ENCODE peak calls at places on chromosomes 6 and 20, in four cellular contexts. One of them, this sample, is unnamed.

GRCh38 chr6:64996301-64996700 is 710.7 kb downstream of the EYS start:
- DNase-seq in K562: no peak
- DNase-seq in H1: no peak
- DNase-seq in HepG2: no peak
- DNase-seq in this sample: no peak

GRCh38 chr6:79676785-79677736 is 45.9 kb downstream of the SH3BGRL2 start:
- DNase-seq in K562: no peak
- DNase-seq in H1: no peak
- DNase-seq in HepG2: no peak
- DNase-seq in this sample: no peak

GRCh38 chr6:106192824-106193223 is 106.7 kb downstream of the PRDM1 start:
- DNase-seq in K562: no peak
- DNase-seq in H1: no peak
- DNase-seq in HepG2: no peak
- DNase-seq in this sample: peak

GRCh38 chr20:1320902-1321653 is 7.9 kb downstream of the SDCBP2 start:
- DNase-seq in K562: no peak
- DNase-seq in H1: no peak
- DNase-seq in HepG2: no peak
- DNase-seq in this sample: no peak

GRCh38 chr6:39029156-39030011 is 19.2 kb upstream of the GLP1R start:
- DNase-seq in K562: peak
- DNase-seq in H1: peak
- DNase-seq in HepG2: peak
- DNase-seq in this sample: peak

GRCh38 chr6:72649032-72649984 is 27.4 kb downstream of the KCNQ5 start:
- DNase-seq in K562: no peak
- DNase-seq in H1: no peak
- DNase-seq in HepG2: no peak
- DNase-seq in this sample: peak

GRCh38 chr6:35050291-35050987 is 90.7 kb downstream of the TCP11 start:
- DNase-seq in K562: no peak
- DNase-seq in H1: no peak
- DNase-seq in HepG2: no peak
- DNase-seq in this sample: no peak

GRCh38 chr20:48282591-48283228 is 497.4 kb upstream of the SULF2 start:
- DNase-seq in K562: peak
- DNase-seq in H1: no peak
- DNase-seq in HepG2: peak
- DNase-seq in this sample: no peak

GRCh38 chr6:85464260-85464644 is 14.4 kb downstream of the NT5E start:
- DNase-seq in K562: no peak
- DNase-seq in H1: no peak
- DNase-seq in HepG2: no peak
- DNase-seq in this sample: peak

GRCh38 chr20:61886721-61887658 is 178.7 kb downstream of the TAF4 start:
- DNase-seq in K562: peak
- DNase-seq in H1: peak
- DNase-seq in HepG2: peak
- DNase-seq in this sample: peak

GRCh38 chr6:82785206-82785605 is 280.4 kb downstream of the UBE3D start:
- DNase-seq in K562: no peak
- DNase-seq in H1: no peak
- DNase-seq in HepG2: no peak
- DNase-seq in this sample: no peak

GRCh38 chr6:41488392-41489129 is 57.6 kb upstream of the FOXP4 start:
- DNase-seq in K562: no peak
- DNase-seq in H1: peak
- DNase-seq in HepG2: peak
- DNase-seq in this sample: peak

GRCh38 chr6:138404666-138405337 is 779 bp downstream of the HEBP2 start:
- DNase-seq in K562: peak
- DNase-seq in H1: peak
- DNase-seq in HepG2: no peak
- DNase-seq in this sample: peak

GRCh38 chr20:45100563-45101245 is at the start of gene KCNS1:
- DNase-seq in K562: peak
- DNase-seq in H1: peak
- DNase-seq in HepG2: peak
- DNase-seq in this sample: peak

GRCh38 chr6:43665376-43665775 is 20.5 kb downstream of the RSPH9 start:
- DNase-seq in K562: no peak
- DNase-seq in H1: no peak
- DNase-seq in HepG2: no peak
- DNase-seq in this sample: no peak

GRCh38 chr6:105806486-105806920 is 279.6 kb upstream of the PRDM1 start:
- DNase-seq in K562: no peak
- DNase-seq in H1: no peak
- DNase-seq in HepG2: no peak
- DNase-seq in this sample: no peak

GRCh38 chr6:80523531-80523970 is 417.1 kb downstream of the BCKDHB start:
- DNase-seq in K562: no peak
- DNase-seq in H1: peak
- DNase-seq in HepG2: no peak
- DNase-seq in this sample: peak

GRCh38 chr20:48157970-48158369 is 372.7 kb upstream of the SULF2 start:
- DNase-seq in K562: no peak
- DNase-seq in H1: no peak
- DNase-seq in HepG2: no peak
- DNase-seq in this sample: no peak

GRCh38 chr6:104019075-104019474 is 840.6 kb downstream of the HACE1 start:
- DNase-seq in K562: no peak
- DNase-seq in H1: no peak
- DNase-seq in HepG2: no peak
- DNase-seq in this sample: no peak

GRCh38 chr20:2114106-2114505 is 12.5 kb downstream of the STK35 start:
- DNase-seq in K562: no peak
- DNase-seq in H1: no peak
- DNase-seq in HepG2: no peak
- DNase-seq in this sample: no peak

GRCh38 chr6:27830212-27830664 is 82.0 kb downstream of the OR2B2 start:
- DNase-seq in K562: no peak
- DNase-seq in H1: no peak
- DNase-seq in HepG2: no peak
- DNase-seq in this sample: peak

GRCh38 chr6:84773133-84773430 is 8.7 kb upstream of the TBX18 start:
- DNase-seq in K562: no peak
- DNase-seq in H1: no peak
- DNase-seq in HepG2: no peak
- DNase-seq in this sample: peak

GRCh38 chr20:46520976-46521579 is 7.7 kb upstream of the ZNF334 start:
- DNase-seq in K562: peak
- DNase-seq in H1: peak
- DNase-seq in HepG2: peak
- DNase-seq in this sample: peak

GRCh38 chr6:170091639-170092579 is 199.0 kb downstream of the DLL1 start:
- DNase-seq in K562: no peak
- DNase-seq in H1: peak
- DNase-seq in HepG2: no peak
- DNase-seq in this sample: no peak

GRCh38 chr6:1917628-1918371 is 308.1 kb downstream of the FOXC1 start:
- DNase-seq in K562: no peak
- DNase-seq in H1: no peak
- DNase-seq in HepG2: peak
- DNase-seq in this sample: peak

GRCh38 chr20:16806886-16807285 is 58.7 kb downstream of the OTOR start:
- DNase-seq in K562: no peak
- DNase-seq in H1: no peak
- DNase-seq in HepG2: no peak
- DNase-seq in this sample: no peak

GRCh38 chr6:3324262-3324942 is 65.7 kb downstream of the PSMG4 start:
- DNase-seq in K562: peak
- DNase-seq in H1: no peak
- DNase-seq in HepG2: peak
- DNase-seq in this sample: peak

GRCh38 chr6:11806561-11807317 is 28.1 kb upstream of the ADTRP start:
- DNase-seq in K562: no peak
- DNase-seq in H1: no peak
- DNase-seq in HepG2: no peak
- DNase-seq in this sample: no peak

GRCh38 chr6:151060096-151060741 is 179.5 kb upstream of the AKAP12 start:
- DNase-seq in K562: no peak
- DNase-seq in H1: no peak
- DNase-seq in HepG2: peak
- DNase-seq in this sample: peak

GRCh38 chr6:15073344-15073789 is 172.5 kb upstream of the JARID2 start:
- DNase-seq in K562: no peak
- DNase-seq in H1: no peak
- DNase-seq in HepG2: no peak
- DNase-seq in this sample: no peak

GRCh38 chr20:50595988-50596693 is 86.0 kb downstream of the PTPN1 start:
- DNase-seq in K562: no peak
- DNase-seq in H1: no peak
- DNase-seq in HepG2: no peak
- DNase-seq in this sample: no peak

GRCh38 chr20:62203378-62204030 is 16.6 kb downstream of the HRH3 start:
- DNase-seq in K562: no peak
- DNase-seq in H1: no peak
- DNase-seq in HepG2: no peak
- DNase-seq in this sample: peak

GRCh38 chr6:53312355-53312754 is 36.4 kb downstream of the ELOVL5 start:
- DNase-seq in K562: peak
- DNase-seq in H1: no peak
- DNase-seq in HepG2: no peak
- DNase-seq in this sample: no peak

GRCh38 chr6:53311586-53311935 is 37.2 kb downstream of the ELOVL5 start:
- DNase-seq in K562: no peak
- DNase-seq in H1: no peak
- DNase-seq in HepG2: no peak
- DNase-seq in this sample: no peak

GRCh38 chr6:53310751-53311585 is 37.8 kb downstream of the ELOVL5 start:
- DNase-seq in K562: no peak
- DNase-seq in H1: no peak
- DNase-seq in HepG2: no peak
- DNase-seq in this sample: no peak

GRCh38 chr6:53309059-53309896 is 39.5 kb downstream of the ELOVL5 start:
- DNase-seq in K562: peak
- DNase-seq in H1: no peak
- DNase-seq in HepG2: peak
- DNase-seq in this sample: peak

DNA sequence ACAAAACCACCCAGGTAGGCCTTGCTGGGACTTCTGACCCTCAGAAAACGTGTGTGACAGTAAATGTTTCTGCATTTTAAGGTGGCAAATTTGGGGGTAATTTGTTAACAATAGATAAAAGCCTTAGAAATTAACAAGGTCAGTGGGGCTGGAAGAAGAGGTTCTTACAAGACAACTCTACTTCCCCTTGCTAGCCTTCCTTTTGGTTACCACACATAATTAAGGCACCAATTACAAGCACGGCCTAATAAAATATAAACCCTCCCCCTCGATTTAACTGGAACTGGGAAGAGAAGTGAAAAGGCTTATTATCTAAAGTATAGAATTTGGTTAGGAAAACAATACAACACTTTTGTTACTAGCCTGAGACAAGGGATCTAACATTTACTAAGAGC is 38.9 kb downstream of the ELOVL5 start:
- DNase-seq in K562: no peak
- DNase-seq in H1: no peak
- DNase-seq in HepG2: no peak
- DNase-seq in this sample: no peak
- H3K27ac ChIP-seq in K562: peak
- H3K27ac ChIP-seq in H1: no peak
- H3K27ac ChIP-seq in HepG2: no peak
- H3K27ac ChIP-seq in this sample: peak

GRCh38 chr20:33103561-33103960 is 24.1 kb downstream of the BPIFB4 start:
- DNase-seq in K562: no peak
- DNase-seq in H1: no peak
- DNase-seq in HepG2: no peak
- DNase-seq in this sample: no peak

GRCh38 chr20:33099842-33100538 is 20.5 kb downstream of the BPIFB4 start:
- DNase-seq in K562: peak
- DNase-seq in H1: no peak
- DNase-seq in HepG2: no peak
- DNase-seq in this sample: no peak

GRCh38 chr20:33105336-33105924 is 26.0 kb downstream of the BPIFB4 start:
- DNase-seq in K562: no peak
- DNase-seq in H1: no peak
- DNase-seq in HepG2: no peak
- DNase-seq in this sample: no peak

GRCh38 chr20:33108641-33109040 is 29.2 kb downstream of the BPIFB4 start:
- DNase-seq in K562: no peak
- DNase-seq in H1: no peak
- DNase-seq in HepG2: no peak
- DNase-seq in this sample: no peak

DNA sequence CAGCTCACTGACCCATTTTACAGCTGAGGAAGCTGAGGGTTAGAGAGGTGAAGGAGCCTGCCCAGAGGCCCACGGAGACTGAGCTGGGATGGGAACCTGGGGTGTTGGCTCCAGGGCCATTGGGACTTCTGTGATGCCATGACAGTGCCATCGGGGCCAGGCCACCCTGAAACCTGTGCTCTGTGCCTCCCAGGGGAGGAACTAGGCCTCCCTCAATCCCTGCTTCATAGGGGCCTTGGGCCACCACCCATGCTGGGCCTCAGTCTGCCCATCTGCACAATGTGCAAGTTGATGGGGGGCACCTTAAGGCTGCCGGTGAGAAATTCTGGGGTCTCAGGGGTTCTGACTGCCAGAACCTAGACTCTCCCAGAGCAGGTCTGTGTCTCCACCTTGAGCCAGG is 24.9 kb downstream of the BPIFB4 start:
- DNase-seq in K562: no peak
- DNase-seq in H1: no peak
- DNase-seq in HepG2: no peak
- DNase-seq in this sample: no peak
- H3K9ac ChIP-seq in K562: no peak
- H3K9ac ChIP-seq in H1: no peak
- H3K9ac ChIP-seq in HepG2: no peak
- H3K9ac ChIP-seq in this sample: no peak

GRCh38 chr20:63536997-63537524 is at the start of gene PTK6:
- DNase-seq in K562: no peak
- DNase-seq in H1: no peak
- DNase-seq in HepG2: no peak
- DNase-seq in this sample: no peak
- TF ChIP-seq JUN in K562: no peak
- TF ChIP-seq JUN in H1: no peak
- TF ChIP-seq JUN in HepG2: no peak
- TF ChIP-seq JUN in this sample: no peak

DNA sequence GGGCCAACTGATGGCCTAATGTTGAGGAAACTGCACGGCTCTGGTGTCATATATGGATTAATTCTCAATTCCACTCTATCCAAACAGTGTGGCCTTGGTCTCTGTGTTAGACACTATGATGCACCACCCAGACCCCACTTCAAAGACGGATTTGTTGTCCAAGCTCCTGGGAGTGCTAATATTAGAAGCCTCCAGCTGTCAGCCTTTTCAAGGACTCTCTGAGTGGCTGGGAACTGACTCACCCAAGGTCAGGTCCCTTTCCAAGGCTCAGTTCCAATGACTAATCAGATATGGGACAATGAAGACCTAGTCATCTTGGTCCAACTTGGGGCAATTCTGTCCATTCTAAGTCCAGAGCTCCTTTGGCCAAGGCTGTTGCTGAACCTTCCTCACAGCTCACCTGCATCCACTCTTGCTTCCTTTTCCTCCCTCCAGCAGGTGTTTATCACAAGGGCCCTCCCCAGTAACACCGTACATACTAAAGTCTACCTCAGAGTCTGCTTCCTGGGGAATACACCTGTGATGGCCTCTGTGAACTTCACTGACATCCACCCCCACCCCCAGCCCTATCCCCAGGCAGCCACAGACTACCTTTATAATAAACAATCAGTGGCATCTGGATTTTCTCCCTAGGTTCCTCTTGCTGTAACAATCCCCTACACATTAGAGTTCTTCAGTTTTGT is 7.2 kb upstream of the IL20RA start:
- DNase-seq in K562: no peak
- DNase-seq in H1: no peak
- DNase-seq in HepG2: peak
- DNase-seq in this sample: no peak
- H3K27ac ChIP-seq in K562: no peak
- H3K27ac ChIP-seq in H1: no peak
- H3K27ac ChIP-seq in HepG2: no peak
- H3K27ac ChIP-seq in this sample: no peak

This sample was measured in endothelial cell of umbilical vein.